ENCODE peak calls at places on chromosome 4, in seven cellular contexts. M is RWPE1; L is CD8-positive, alpha-beta T cell; H is fibroblast of lung; X is neural progenitor cell; C is mammary epithelial cell; K is fibroblast of villous mesenchyme. O is an unnamed sample.

GRCh38 chr4:153513596-153513995 is 47.4 kb downstream of the TMEM131L start:
- DNase-seq in M (no peak), L (no peak), X (no peak), H (peak; percentile 38), K (no peak), C (no peak), O (no peak)

GRCh38 chr4:153344131-153345010 is at the start of gene MND1:
- DNase-seq in L (peak; percentile 92), M (peak; percentile 90), X (peak; percentile 97), K (peak; percentile 77), C (peak; percentile 80), H (peak; percentile 75), O (no peak)

GRCh38 chr4:79987401-79987800 is 85.6 kb downstream of the ANTXR2 start:
- DNase-seq in X (no peak), C (peak; percentile 11), L (no peak), M (no peak), K (peak; percentile 20), H (no peak), O (no peak)

GRCh38 chr4:74109116-74109791 is 10.3 kb upstream of the CXCL2 start:
- DNase-seq in H (peak; percentile 98), L (no peak), C (peak; percentile 98), K (peak; percentile 96), M (peak; percentile 80), X (peak; percentile 28), O (peak; percentile 96)

GRCh38 chr4:157115613-157116340 is 39.8 kb downstream of the GLRB start:
- DNase-seq in H (peak; percentile 67), K (peak; percentile 52), M (peak; percentile 36), L (no peak), X (no peak), C (peak; percentile 66), O (peak; percentile 61)

GRCh38 chr4:30854566-30854965 is 134.4 kb downstream of the PCDH7 start:
- DNase-seq in X (no peak), M (no peak), H (peak; percentile 12), L (no peak), C (no peak), K (no peak), O (no peak)

GRCh38 chr4:153156263-153156662 is 48.0 kb upstream of the TRIM2 start:
- DNase-seq in C (no peak), X (peak; percentile 58), M (no peak), L (no peak), H (no peak), K (no peak), O (no peak)

GRCh38 chr4:145097821-145098674 is at the start of the genes ABCE1 and ANAPC10:
- DNase-seq in H (peak; percentile 99), X (peak; percentile 100), K (peak; percentile 99), C (peak; percentile 96), M (peak; percentile 97), L (peak; percentile 97), O (peak; percentile 88)

GRCh38 chr4:109879081-109879480 is 31.2 kb downstream of the LRIT3 start:
- DNase-seq in L (no peak), M (no peak), C (no peak), K (no peak), X (no peak), H (no peak), O (no peak)

GRCh38 chr4:37516057-37516775 is 170.0 kb downstream of the RELL1 start:
- DNase-seq in K (peak; percentile 18), M (no peak), H (no peak), L (no peak), C (no peak), X (no peak), O (no peak)

GRCh38 chr4:64158648-64159326 is 250.5 kb downstream of the TECRL start:
- DNase-seq in L (peak; percentile 24), M (peak; percentile 44), H (peak; percentile 61), K (peak; percentile 39), X (peak; percentile 82), C (peak; percentile 43), O (peak; percentile 22)

GRCh38 chr4:52945982-52946381 is 83.9 kb downstream of the RASL11B start:
- DNase-seq in C (no peak), L (no peak), M (no peak), X (no peak), K (no peak), H (no peak), O (no peak)

GRCh38 chr4:48967626-48968025 is 18.4 kb upstream of the CWH43 start:
- DNase-seq in C (peak; percentile 88), L (no peak), M (no peak), K (no peak), H (peak; percentile 6), X (peak; percentile 33), O (no peak)

GRCh38 chr4:24809376-24809775 is 14.0 kb downstream of the SOD3 start:
- DNase-seq in K (no peak), X (peak; percentile 31), C (no peak), H (no peak), L (no peak), M (no peak), O (no peak)
- TF ChIP-seq CTCF in K (peak; percentile 18), X (peak; percentile 41), C (peak; percentile 19), H (peak; percentile 12), L (no peak), M (no peak), O (peak; percentile 40)

GRCh38 chr4:27662426-27662825 is 801.8 kb downstream of the STIM2 start:
- DNase-seq in K (no peak), H (no peak), L (no peak), C (no peak), X (peak; percentile 7), M (no peak), O (no peak)

GRCh38 chr4:27668001-27668400 is 807.4 kb downstream of the STIM2 start:
- DNase-seq in L (no peak), K (no peak), X (no peak), H (no peak), M (no peak), C (no peak), O (no peak)

GRCh38 chr4:27666943-27667342 is 806.3 kb downstream of the STIM2 start:
- DNase-seq in C (peak; percentile 3), X (peak; percentile 46), H (peak; percentile 18), L (no peak), K (peak; percentile 2), M (no peak), O (no peak)
- TF ChIP-seq CTCF in C (no peak), X (peak; percentile 51), H (no peak), L (no peak), K (peak; percentile 5), M (no peak), O (peak; percentile 34)

GRCh38 chr4:4426511-4427477 is 39.9 kb downstream of the NSG1 start:
- DNase-seq in X (peak; percentile 71), K (no peak), M (no peak), L (no peak), C (no peak), H (no peak), O (no peak)
- TF ChIP-seq CTCF in X (no peak), K (no peak), M (no peak), L (no peak), C (no peak), H (peak; percentile 12), O (peak; percentile 43)

GRCh38 chr4:125787707-125788106 is 473.0 kb downstream of the FAT4 start:
- DNase-seq in C (no peak), M (no peak), X (no peak), K (no peak), H (peak; percentile 27), L (no peak), O (no peak)
- TF ChIP-seq CTCF in C (peak; percentile 1), M (no peak), X (no peak), K (no peak), H (peak; percentile 23), L (no peak), O (no peak)

O was measured in epithelial cell of proximal tubule.